ENCODE peak calls at places on chromosomes 16 and 17, in nine cellular contexts. O is SIG-M5, E is iPS DF 6.9, N is AG04449, K is OCI-LY7, W is HT1080, U is NCI-H1105, B is fibroblast of mammary gland, F is adipocyte. X is an unnamed sample.

GRCh38 chr17:40461774-40462342 is 18.6 kb downstream of the IGFBP4 start:
- DNase-seq in E (no peak), K (no peak), B (peak), U (no peak), N (no peak), O (no peak), W (no peak), F (peak), X (no peak)

GRCh38 chr16:80300876-80301275 is 239.9 kb upstream of the DYNLRB2 start:
- DNase-seq in U (no peak), W (peak), B (no peak), K (no peak), N (peak), F (peak), O (no peak), E (no peak), X (no peak)

GRCh38 chr16:70552675-70553074 is 29.1 kb downstream of the SF3B3 start:
- DNase-seq in W (no peak), K (no peak), B (no peak), U (no peak), N (no peak), E (no peak), O (no peak), F (peak), X (no peak)

GRCh38 chr17:82520041-82520910 is 744 bp downstream of the FOXK2 start:
- DNase-seq in O (no peak), U (no peak), W (no peak), B (no peak), E (no peak), K (peak), F (peak), N (no peak), X (peak)

GRCh38 chr16:68286153-68287074 is 22.1 kb downstream of the SLC7A6 start:
- DNase-seq in O (no peak), W (peak), N (no peak), B (no peak), K (peak), U (no peak), E (no peak), F (no peak), X (no peak)

GRCh38 chr16:78761427-78761826 is 662.0 kb downstream of the WWOX start:
- DNase-seq in B (no peak), O (no peak), K (no peak), U (no peak), N (no peak), W (no peak), E (no peak), F (no peak), X (no peak)

GRCh38 chr17:35021520-35022380 is 41.4 kb downstream of the LIG3 start:
- DNase-seq in K (no peak), W (no peak), B (no peak), U (no peak), N (no peak), E (no peak), O (no peak), F (no peak), X (no peak)

GRCh38 chr17:76527430-76528111 is 9.9 kb downstream of the CYGB start:
- DNase-seq in O (no peak), F (peak), B (peak), K (peak), N (no peak), W (peak), E (no peak), U (no peak), X (peak)

GRCh38 chr17:49815761-49816281 is 27.3 kb downstream of the KAT7 start:
- DNase-seq in N (no peak), K (no peak), O (no peak), E (peak), W (no peak), B (no peak), U (no peak), F (no peak), X (no peak)

GRCh38 chr17:17416007-17416399 is 60.8 kb upstream of the MED9 start:
- DNase-seq in B (peak), W (peak), E (peak), U (peak), F (peak), O (peak), K (peak), N (no peak), X (no peak)

GRCh38 chr17:73645050-73645871 is 1.0 kb upstream of the SDK2 start:
- DNase-seq in B (peak), O (no peak), F (peak), K (peak), U (peak), W (no peak), N (no peak), E (no peak), X (peak)

GRCh38 chr16:78684655-78685400 is 585.4 kb downstream of the WWOX start:
- DNase-seq in N (no peak), F (no peak), W (no peak), U (no peak), K (no peak), E (no peak), B (peak), O (no peak), X (no peak)

GRCh38 chr16:66524601-66525164 is 25.2 kb downstream of the TK2 start:
- DNase-seq in O (peak), E (no peak), N (no peak), F (no peak), K (peak), U (no peak), B (no peak), W (no peak), X (no peak)

GRCh38 chr17:4947010-4947410 is 1.3 kb downstream of the PFN1 start:
- DNase-seq in K (no peak), W (no peak), U (no peak), N (no peak), F (peak), B (no peak), O (no peak), E (no peak), X (no peak)

GRCh38 chr16:88951989-88952388 is 25.0 kb downstream of the CBFA2T3 start:
- DNase-seq in U (no peak), O (no peak), W (no peak), N (no peak), B (no peak), F (no peak), E (no peak), K (no peak), X (peak)

GRCh38 chr17:54007855-54008254 is 185.1 kb downstream of the KIF2B start:
- DNase-seq in E (no peak), U (no peak), K (no peak), F (no peak), O (no peak), B (no peak), W (no peak), N (no peak), X (no peak)

GRCh38 chr16:12067714-12068401 is 91.3 kb downstream of the SNX29 start:
- DNase-seq in K (peak), O (no peak), W (peak), F (peak), U (peak), B (peak), E (peak), N (peak), X (peak)

GRCh38 chr16:49484936-49485335 is 111.3 kb downstream of the C16orf78 start:
- DNase-seq in N (no peak), F (no peak), U (no peak), K (no peak), B (no peak), W (no peak), E (no peak), O (no peak), X (no peak)

GRCh38 chr16:8355714-8356113 is 234.6 kb downstream of the TMEM114 start:
- DNase-seq in U (no peak), K (no peak), B (no peak), O (no peak), F (no peak), N (no peak), W (no peak), E (no peak), X (no peak)

GRCh38 chr16:78462261-78463208 is 363.1 kb downstream of the WWOX start:
- DNase-seq in U (peak), E (no peak), O (no peak), K (no peak), W (no peak), F (no peak), B (no peak), N (no peak), X (no peak)

GRCh38 chr17:75774988-75775668 is 9.5 kb upstream of the UNK start:
- DNase-seq in B (peak), U (no peak), F (peak), K (no peak), O (no peak), W (peak), E (no peak), N (no peak), X (no peak)

GRCh38 chr17:67130768-67131167 is 86.4 kb downstream of the CACNG1 start:
- DNase-seq in U (no peak), F (no peak), K (no peak), N (no peak), B (no peak), O (no peak), W (no peak), E (no peak), X (no peak)

GRCh38 chr17:82317394-82318168 is at the start of gene CD7:
- DNase-seq in O (no peak), N (no peak), K (no peak), B (no peak), F (no peak), W (no peak), U (no peak), E (no peak), X (no peak)

GRCh38 chr16:73433493-73434307 is 385.8 kb upstream of the ZFHX3 start:
- DNase-seq in K (no peak), W (no peak), U (peak), E (no peak), F (no peak), N (no peak), O (no peak), B (no peak), X (no peak)

GRCh38 chr17:40562841-40563370 is 2.4 kb downstream of the CCR7 start:
- DNase-seq in K (no peak), W (no peak), U (no peak), F (no peak), E (no peak), B (no peak), N (no peak), O (no peak), X (no peak)

GRCh38 chr16:80274576-80275191 is 266.1 kb upstream of the DYNLRB2 start:
- DNase-seq in K (no peak), F (peak), N (no peak), B (peak), O (no peak), U (no peak), W (peak), E (no peak), X (no peak)

X was measured in Right ventricle myocardium superior.